ENCODE peak calls at places on chromosomes 13 and 19, in four cellular contexts. One of them, this sample, is unnamed.

GRCh38 chr19:58562126-58563033 is 4.0 kb upstream of the UBE2M start:
- DNase-seq in activated CD4-positive, CD25-positive, alpha-beta regulatory T cell: no peak
- DNase-seq in A673: peak; percentile 51
- DNase-seq in EH: peak; percentile 51
- DNase-seq in this sample: peak; percentile 41

GRCh38 chr19:4075373-4075772 is 8.7 kb upstream of the ZBTB7A start:
- DNase-seq in activated CD4-positive, CD25-positive, alpha-beta regulatory T cell: no peak
- DNase-seq in A673: no peak
- DNase-seq in EH: peak; percentile 26
- DNase-seq in this sample: no peak

GRCh38 chr13:50911051-50911690 is 1.6 kb downstream of the RNASEH2B start:
- DNase-seq in activated CD4-positive, CD25-positive, alpha-beta regulatory T cell: no peak
- DNase-seq in A673: peak; percentile 19
- DNase-seq in EH: peak; percentile 11
- DNase-seq in this sample: peak; percentile 12

GRCh38 chr13:43573361-43573740 is 213.4 kb downstream of the ENOX1 start:
- DNase-seq in activated CD4-positive, CD25-positive, alpha-beta regulatory T cell: no peak
- DNase-seq in A673: peak; percentile 66
- DNase-seq in EH: peak; percentile 66
- DNase-seq in this sample: peak; percentile 39

GRCh38 chr13:35472308-35473008 is 4.0 kb downstream of the MAB21L1 start:
- DNase-seq in activated CD4-positive, CD25-positive, alpha-beta regulatory T cell: no peak
- DNase-seq in A673: no peak
- DNase-seq in EH: peak; percentile 60
- DNase-seq in this sample: no peak

GRCh38 chr19:8323781-8324185 is 2.5 kb downstream of the RPS28 start:
- DNase-seq in activated CD4-positive, CD25-positive, alpha-beta regulatory T cell: no peak
- DNase-seq in A673: no peak
- DNase-seq in EH: no peak
- DNase-seq in this sample: no peak

GRCh38 chr13:102122147-102122546 is 279.7 kb downstream of the FGF14 start:
- DNase-seq in activated CD4-positive, CD25-positive, alpha-beta regulatory T cell: no peak
- DNase-seq in A673: no peak
- DNase-seq in EH: no peak
- DNase-seq in this sample: no peak

GRCh38 chr13:111992911-111993310 is 74.0 kb upstream of the SOX1 start:
- DNase-seq in activated CD4-positive, CD25-positive, alpha-beta regulatory T cell: no peak
- DNase-seq in A673: no peak
- DNase-seq in EH: no peak
- DNase-seq in this sample: no peak

GRCh38 chr13:113470073-113470472 is 16.8 kb upstream of the ADPRHL1 start:
- DNase-seq in activated CD4-positive, CD25-positive, alpha-beta regulatory T cell: no peak
- DNase-seq in A673: no peak
- DNase-seq in EH: no peak
- DNase-seq in this sample: no peak

GRCh38 chr19:44455100-44455499 is 6.8 kb upstream of the ZNF229 start:
- DNase-seq in activated CD4-positive, CD25-positive, alpha-beta regulatory T cell: no peak
- DNase-seq in A673: no peak
- DNase-seq in EH: no peak
- DNase-seq in this sample: no peak

GRCh38 chr13:33204130-33204927 is 81.2 kb downstream of the STARD13 start:
- DNase-seq in activated CD4-positive, CD25-positive, alpha-beta regulatory T cell: no peak
- DNase-seq in A673: peak; percentile 93
- DNase-seq in EH: peak; percentile 97
- DNase-seq in this sample: peak; percentile 98

GRCh38 chr19:47123406-47123805 is 7.2 kb upstream of the SAE1 start:
- DNase-seq in activated CD4-positive, CD25-positive, alpha-beta regulatory T cell: no peak
- DNase-seq in A673: no peak
- DNase-seq in EH: peak; percentile 57
- DNase-seq in this sample: peak; percentile 61

GRCh38 chr13:59978862-59979261 is 184.9 kb downstream of the DIAPH3 start:
- DNase-seq in activated CD4-positive, CD25-positive, alpha-beta regulatory T cell: no peak
- DNase-seq in A673: no peak
- DNase-seq in EH: no peak
- DNase-seq in this sample: no peak

GRCh38 chr13:23322353-23323336 is 110.9 kb downstream of the SACS start:
- DNase-seq in activated CD4-positive, CD25-positive, alpha-beta regulatory T cell: no peak
- DNase-seq in A673: no peak
- DNase-seq in EH: no peak
- DNase-seq in this sample: peak; percentile 8

GRCh38 chr13:47480121-47480520 is 521.0 kb downstream of the SUCLA2 start:
- DNase-seq in activated CD4-positive, CD25-positive, alpha-beta regulatory T cell: no peak
- DNase-seq in A673: no peak
- DNase-seq in EH: peak; percentile 95
- DNase-seq in this sample: peak; percentile 84

GRCh38 chr13:31703780-31704179 is 35.5 kb upstream of the RXFP2 start:
- DNase-seq in activated CD4-positive, CD25-positive, alpha-beta regulatory T cell: no peak
- DNase-seq in A673: no peak
- DNase-seq in EH: no peak
- DNase-seq in this sample: no peak

GRCh38 chr19:53554804-53555203 is 16.9 kb downstream of the ZNF331 start:
- DNase-seq in activated CD4-positive, CD25-positive, alpha-beta regulatory T cell: no peak
- DNase-seq in A673: no peak
- DNase-seq in EH: no peak
- DNase-seq in this sample: no peak

GRCh38 chr13:93318538-93318937 is 91.9 kb downstream of the GPC6 start:
- DNase-seq in activated CD4-positive, CD25-positive, alpha-beta regulatory T cell: no peak
- DNase-seq in A673: peak; percentile 67
- DNase-seq in EH: no peak
- DNase-seq in this sample: no peak

GRCh38 chr19:48341006-48341405 is 15.7 kb downstream of the EMP3 start:
- DNase-seq in activated CD4-positive, CD25-positive, alpha-beta regulatory T cell: no peak
- DNase-seq in A673: no peak
- DNase-seq in EH: no peak
- DNase-seq in this sample: no peak

GRCh38 chr19:7831452-7831851 is 1.4 kb downstream of the EVI5L start:
- DNase-seq in activated CD4-positive, CD25-positive, alpha-beta regulatory T cell: no peak
- DNase-seq in A673: peak; percentile 26
- DNase-seq in EH: peak; percentile 44
- DNase-seq in this sample: peak; percentile 46

GRCh38 chr13:98570929-98571372 is 6.0 kb downstream of the STK24 start:
- DNase-seq in activated CD4-positive, CD25-positive, alpha-beta regulatory T cell: no peak
- DNase-seq in A673: no peak
- DNase-seq in EH: peak; percentile 80
- DNase-seq in this sample: no peak

GRCh38 chr13:49026851-49027250 is 51.1 kb downstream of the FNDC3A start:
- DNase-seq in activated CD4-positive, CD25-positive, alpha-beta regulatory T cell: no peak
- DNase-seq in A673: no peak
- DNase-seq in EH: no peak
- DNase-seq in this sample: peak; percentile 2

GRCh38 chr13:108700421-108701170 is 71.2 kb downstream of the MYO16 start:
- DNase-seq in activated CD4-positive, CD25-positive, alpha-beta regulatory T cell: no peak
- DNase-seq in A673: peak; percentile 20
- DNase-seq in EH: peak; percentile 1
- DNase-seq in this sample: no peak

GRCh38 chr19:21848706-21849105 is 12.7 kb upstream of the ZNF43 start:
- DNase-seq in activated CD4-positive, CD25-positive, alpha-beta regulatory T cell: no peak
- DNase-seq in A673: no peak
- DNase-seq in EH: peak; percentile 31
- DNase-seq in this sample: no peak

GRCh38 chr13:109036091-109036490 is 406.7 kb downstream of the MYO16 start:
- DNase-seq in activated CD4-positive, CD25-positive, alpha-beta regulatory T cell: no peak
- DNase-seq in A673: no peak
- DNase-seq in EH: no peak
- DNase-seq in this sample: peak; percentile 25

GRCh38 chr19:55111238-55111831 is 6.1 kb downstream of the PPP1R12C start:
- DNase-seq in activated CD4-positive, CD25-positive, alpha-beta regulatory T cell: no peak
- DNase-seq in A673: no peak
- DNase-seq in EH: no peak
- DNase-seq in this sample: no peak

GRCh38 chr13:113119822-113120189 is 2.8 kb upstream of the F10 start:
- DNase-seq in activated CD4-positive, CD25-positive, alpha-beta regulatory T cell: no peak
- DNase-seq in A673: no peak
- DNase-seq in EH: no peak
- DNase-seq in this sample: no peak

GRCh38 chr13:52067237-52067636 is 42.7 kb downstream of the UTP14C start:
- DNase-seq in activated CD4-positive, CD25-positive, alpha-beta regulatory T cell: no peak
- DNase-seq in A673: no peak
- DNase-seq in EH: no peak
- DNase-seq in this sample: no peak

GRCh38 chr19:38792250-38793111 is 3.5 kb downstream of the LGALS7B start:
- DNase-seq in activated CD4-positive, CD25-positive, alpha-beta regulatory T cell: peak; percentile 8
- DNase-seq in A673: no peak
- DNase-seq in EH: no peak
- DNase-seq in this sample: no peak

GRCh38 chr19:7904074-7905020 is 670 bp downstream of the MAP2K7 start:
- DNase-seq in activated CD4-positive, CD25-positive, alpha-beta regulatory T cell: peak; percentile 76
- DNase-seq in A673: no peak
- DNase-seq in EH: no peak
- DNase-seq in this sample: no peak